ENCODE peak calls at places on chromosome 19, in eight cellular contexts. Y is fibroblast of the aortic adventitia, X is brain microvascular endothelial cell, U is T1000, E is astrocyte, T is cardiac muscle cell, B is iPS-NIHi11, D is nephron progenitor cell. Z is an unnamed sample.

GRCh38 chr19:10353793-10354391 is 14.5 kb upstream of the ICAM3 start:
- DNase-seq in U (no peak), T (peak; percentile 99), X (peak; percentile 30), E (no peak), D (peak; percentile 99), B (peak; percentile 93), Y (peak; percentile 12), Z (no peak)

GRCh38 chr19:3224346-3225325 is at the start of gene CELF5:
- DNase-seq in D (peak; percentile 80), E (no peak), X (no peak), B (peak; percentile 96), T (peak; percentile 81), Y (no peak), U (no peak), Z (no peak)

GRCh38 chr19:8456064-8456463 is 11.3 kb downstream of the HNRNPM start:
- DNase-seq in U (no peak), Y (no peak), B (peak; percentile 47), D (peak; percentile 24), T (no peak), E (no peak), X (no peak), Z (no peak)

GRCh38 chr19:7965259-7965841 is 21.9 kb upstream of the TIMM44 start:
- DNase-seq in B (no peak), Y (no peak), X (no peak), U (no peak), D (no peak), E (no peak), T (no peak), Z (no peak)

GRCh38 chr19:3403489-3404323 is 37.3 kb downstream of the NFIC start:
- DNase-seq in B (peak; percentile 54), Y (peak; percentile 98), D (no peak), T (peak; percentile 96), E (peak; percentile 92), U (peak; percentile 37), X (peak; percentile 81), Z (no peak)

GRCh38 chr19:55287361-55288079 is 3.7 kb downstream of the BRSK1 start:
- DNase-seq in D (no peak), U (no peak), B (no peak), X (no peak), Y (no peak), T (no peak), E (no peak), Z (no peak)

GRCh38 chr19:38722947-38723605 is 21.2 kb downstream of the CAPN12 start:
- DNase-seq in T (no peak), U (no peak), D (no peak), Y (no peak), X (no peak), B (no peak), E (no peak), Z (no peak)

GRCh38 chr19:1847684-1848398 is 442 bp downstream of the REXO1 start:
- DNase-seq in U (no peak), X (peak; percentile 56), E (no peak), D (peak; percentile 63), T (peak; percentile 73), Y (peak; percentile 36), B (peak; percentile 58), Z (no peak)

GRCh38 chr19:8611890-8612806 is 1.6 kb upstream of the ADAMTS10 start:
- DNase-seq in Y (peak; percentile 90), T (no peak), D (no peak), B (no peak), U (no peak), E (peak; percentile 93), X (peak; percentile 96), Z (no peak)

GRCh38 chr19:33957804-33958203 is 161.1 kb downstream of the KCTD15 start:
- DNase-seq in E (no peak), B (no peak), X (no peak), U (no peak), T (no peak), Y (no peak), D (no peak), Z (no peak)

GRCh38 chr19:15412832-15413231 is 6.0 kb downstream of the AKAP8L start:
- DNase-seq in T (no peak), Y (no peak), U (no peak), E (no peak), B (no peak), X (no peak), D (no peak), Z (no peak)

GRCh38 chr19:34475026-34475974 is 6.3 kb upstream of the WTIP start:
- DNase-seq in B (no peak), X (peak; percentile 62), T (no peak), E (peak; percentile 83), U (no peak), D (no peak), Y (peak; percentile 89), Z (peak; percentile 55)

GRCh38 chr19:56309511-56310185 is 5.0 kb downstream of the ZSCAN5A start:
- DNase-seq in E (no peak), T (peak; percentile 62), Y (peak; percentile 7), D (peak; percentile 55), X (peak; percentile 36), U (no peak), B (peak; percentile 85), Z (peak; percentile 47)

GRCh38 chr19:1857648-1858326 is 5.6 kb downstream of the KLF16 start:
- DNase-seq in Y (no peak), T (no peak), D (no peak), B (no peak), X (no peak), E (no peak), U (no peak), Z (peak; percentile 80)

GRCh38 chr19:44609219-44609618 is 4.1 kb upstream of the IGSF23 start:
- DNase-seq in D (no peak), X (no peak), E (peak; percentile 41), U (no peak), B (no peak), Y (no peak), T (no peak), Z (no peak)

GRCh38 chr19:53989600-53990533 is 1.6 kb upstream of the CACNG6 start:
- DNase-seq in D (no peak), Y (peak; percentile 90), U (no peak), E (peak; percentile 49), B (no peak), X (no peak), T (no peak), Z (no peak)

GRCh38 chr19:6232567-6232966 is 47.2 kb downstream of the MLLT1 start:
- DNase-seq in X (peak; percentile 32), E (peak; percentile 93), T (no peak), U (peak; percentile 7), Y (peak; percentile 93), D (no peak), B (no peak), Z (no peak)

Z was measured in HL-60.